ENCODE peak calls at places on chromosomes 16 and 17, in four cellular contexts. One of them, this sample, is unnamed.
A peak's percentile ranks its signal among the peaks of the same experiment; 100 is the strongest.

GRCh38 chr17:83057793-83058477 is 21.5 kb upstream of the METRNL start:
- DNase-seq in H1: no peak
- DNase-seq in GM12878: no peak
- DNase-seq in GM12891: no peak
- DNase-seq in this sample: no peak

GRCh38 chr16:23905027-23905426 is 69.2 kb downstream of the PRKCB start:
- DNase-seq in H1: peak; percentile 68
- DNase-seq in GM12878: no peak
- DNase-seq in GM12891: no peak
- DNase-seq in this sample: no peak

GRCh38 chr16:54651440-54651839 is 279.2 kb upstream of the IRX5 start:
- DNase-seq in H1: peak; percentile 77
- DNase-seq in GM12878: no peak
- DNase-seq in GM12891: no peak
- DNase-seq in this sample: no peak

GRCh38 chr17:73757324-73757942 is 113.2 kb upstream of the SDK2 start:
- DNase-seq in H1: no peak
- DNase-seq in GM12878: no peak
- DNase-seq in GM12891: no peak
- DNase-seq in this sample: no peak

GRCh38 chr16:17063156-17063555 is 407.6 kb downstream of the XYLT1 start:
- DNase-seq in H1: no peak
- DNase-seq in GM12878: no peak
- DNase-seq in GM12891: no peak
- DNase-seq in this sample: no peak

GRCh38 chr17:10618202-10618635 is 38.9 kb downstream of the MYH3 start:
- DNase-seq in H1: peak; percentile 51
- DNase-seq in GM12878: no peak
- DNase-seq in GM12891: peak; percentile 80
- DNase-seq in this sample: peak; percentile 73

GRCh38 chr17:4566785-4567184 is 6.4 kb upstream of the GGT6 start:
- DNase-seq in H1: no peak
- DNase-seq in GM12878: no peak
- DNase-seq in GM12891: no peak
- DNase-seq in this sample: peak; percentile 54

GRCh38 chr16:60261425-60261824 is 1527.3 kb upstream of the GOT2 start:
- DNase-seq in H1: no peak
- DNase-seq in GM12878: no peak
- DNase-seq in GM12891: no peak
- DNase-seq in this sample: no peak

GRCh38 chr16:19911204-19911603 is 26.6 kb upstream of the GPRC5B start:
- DNase-seq in H1: no peak
- DNase-seq in GM12878: no peak
- DNase-seq in GM12891: no peak
- DNase-seq in this sample: no peak

GRCh38 chr17:51056813-51057510 is 63.7 kb downstream of the SPAG9 start:
- DNase-seq in H1: no peak
- DNase-seq in GM12878: no peak
- DNase-seq in GM12891: no peak
- DNase-seq in this sample: no peak

GRCh38 chr17:75731086-75731715 is 9.9 kb downstream of the ITGB4 start:
- DNase-seq in H1: no peak
- DNase-seq in GM12878: no peak
- DNase-seq in GM12891: no peak
- DNase-seq in this sample: no peak

GRCh38 chr16:67857547-67858233 is 10.2 kb upstream of the CENPT start:
- DNase-seq in H1: no peak
- DNase-seq in GM12878: no peak
- DNase-seq in GM12891: no peak
- DNase-seq in this sample: no peak

GRCh38 chr16:65410801-65411200 is 288.9 kb upstream of the CDH11 start:
- DNase-seq in H1: no peak
- DNase-seq in GM12878: no peak
- DNase-seq in GM12891: no peak
- DNase-seq in this sample: no peak

GRCh38 chr16:89384282-89384681 is 106.1 kb downstream of the ANKRD11 start:
- DNase-seq in H1: no peak
- DNase-seq in GM12878: no peak
- DNase-seq in GM12891: no peak
- DNase-seq in this sample: no peak

GRCh38 chr16:86096850-86097249 is 197.9 kb downstream of the IRF8 start:
- DNase-seq in H1: no peak
- DNase-seq in GM12878: no peak
- DNase-seq in GM12891: no peak
- DNase-seq in this sample: no peak

GRCh38 chr17:77370536-77370935 is 229.8 kb downstream of the SEC14L1 start:
- DNase-seq in H1: no peak
- DNase-seq in GM12878: no peak
- DNase-seq in GM12891: no peak
- DNase-seq in this sample: no peak

GRCh38 chr17:41490620-41491019 is 910 bp upstream of the KRT36 start:
- DNase-seq in H1: no peak
- DNase-seq in GM12878: no peak
- DNase-seq in GM12891: no peak
- DNase-seq in this sample: no peak

GRCh38 chr16:2532494-2533141 is 1.4 kb upstream of the CEMP1 start:
- DNase-seq in H1: no peak
- DNase-seq in GM12878: peak; percentile 39
- DNase-seq in GM12891: no peak
- DNase-seq in this sample: peak; percentile 56

GRCh38 chr16:50025544-50025931 is 513 bp downstream of the CNEP1R1 start:
- DNase-seq in H1: no peak
- DNase-seq in GM12878: no peak
- DNase-seq in GM12891: peak; percentile 27
- DNase-seq in this sample: peak; percentile 29

GRCh38 chr17:58200024-58200633 is 7.6 kb downstream of the EPX start:
- DNase-seq in H1: peak; percentile 27
- DNase-seq in GM12878: no peak
- DNase-seq in GM12891: peak; percentile 57
- DNase-seq in this sample: peak; percentile 57

GRCh38 chr17:16623282-16623681 is 30.4 kb downstream of the ZNF624 start:
- DNase-seq in H1: no peak
- DNase-seq in GM12878: no peak
- DNase-seq in GM12891: no peak
- DNase-seq in this sample: no peak

GRCh38 chr17:34370997-34371395 is 8.0 kb upstream of the CCL1 start:
- DNase-seq in H1: no peak
- DNase-seq in GM12878: no peak
- DNase-seq in GM12891: no peak
- DNase-seq in this sample: no peak

GRCh38 chr16:31700200-31700529 is 172.5 kb downstream of the AHSP start:
- DNase-seq in H1: peak; percentile 65
- DNase-seq in GM12878: no peak
- DNase-seq in GM12891: peak; percentile 83
- DNase-seq in this sample: peak; percentile 82

GRCh38 chr16:31697744-31698125 is 170.0 kb downstream of the AHSP start:
- DNase-seq in H1: no peak
- DNase-seq in GM12878: no peak
- DNase-seq in GM12891: no peak
- DNase-seq in this sample: no peak

GRCh38 chr16:31699601-31700000 is 171.9 kb downstream of the AHSP start:
- DNase-seq in H1: no peak
- DNase-seq in GM12878: no peak
- DNase-seq in GM12891: no peak
- DNase-seq in this sample: no peak

GRCh38 chr16:31696968-31697743 is 169.5 kb downstream of the AHSP start:
- DNase-seq in H1: no peak
- DNase-seq in GM12878: no peak
- DNase-seq in GM12891: no peak
- DNase-seq in this sample: no peak

DNA sequence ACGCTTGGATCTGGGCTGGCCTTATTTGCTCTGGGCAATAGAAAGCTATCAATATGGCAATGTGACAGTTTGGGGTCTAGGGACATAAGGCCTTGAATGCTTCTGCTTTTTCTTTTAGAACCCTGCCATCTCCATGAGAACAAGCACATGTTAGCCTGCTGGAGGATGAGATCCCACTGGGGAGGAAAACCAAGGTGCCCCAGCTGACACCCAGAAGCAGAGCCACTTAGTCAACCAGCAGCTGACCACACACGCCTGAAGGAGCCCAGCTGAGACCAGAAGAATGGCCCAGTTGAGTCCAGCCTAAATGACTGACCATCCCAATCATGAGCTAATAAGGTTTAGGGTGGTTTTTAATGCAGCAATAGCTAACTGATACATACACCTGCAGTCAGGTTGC is 171.2 kb downstream of the AHSP start:
- DNase-seq in H1: no peak
- DNase-seq in GM12878: no peak
- DNase-seq in GM12891: no peak
- DNase-seq in this sample: no peak
- TF ChIP-seq TAF1 in H1: no peak
- TF ChIP-seq TAF1 in GM12878: no peak
- TF ChIP-seq TAF1 in GM12891: no peak
- TF ChIP-seq TAF1 in this sample: no peak

GRCh38 chr17:47367257-47367656 is 43.5 kb downstream of the EFCAB13 start:
- DNase-seq in H1: no peak
- DNase-seq in GM12878: no peak
- DNase-seq in GM12891: no peak
- DNase-seq in this sample: no peak
- TF ChIP-seq TAF1 in H1: no peak
- TF ChIP-seq TAF1 in GM12878: no peak
- TF ChIP-seq TAF1 in GM12891: no peak
- TF ChIP-seq TAF1 in this sample: no peak

DNA sequence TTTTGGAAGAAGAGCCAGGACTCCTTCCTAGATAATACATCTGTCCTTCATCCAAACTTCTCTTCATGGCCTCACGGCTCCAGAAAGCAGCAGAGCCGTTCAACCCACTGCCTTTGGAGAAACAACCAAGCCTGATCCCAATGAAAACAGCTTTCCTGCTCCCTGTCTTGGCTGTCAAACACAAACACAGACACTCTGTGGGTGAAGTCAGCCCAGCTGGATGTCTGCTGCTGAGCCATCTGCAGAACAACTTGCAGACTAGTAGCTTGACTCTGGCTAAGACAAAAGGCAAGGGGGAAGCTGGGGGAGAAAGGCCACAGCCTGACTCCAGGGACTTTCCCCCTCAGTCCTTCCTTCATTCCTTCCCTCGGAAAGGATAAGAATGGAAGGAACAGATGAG is 345.1 kb upstream of the PSMD7 start:
- DNase-seq in H1: no peak
- DNase-seq in GM12878: no peak
- DNase-seq in GM12891: no peak
- DNase-seq in this sample: no peak
- TF ChIP-seq TAF1 in H1: no peak
- TF ChIP-seq TAF1 in GM12878: no peak
- TF ChIP-seq TAF1 in GM12891: no peak
- TF ChIP-seq TAF1 in this sample: no peak

GRCh38 chr17:43018932-43019331 is 3.3 kb downstream of the VAT1 start:
- DNase-seq in H1: no peak
- DNase-seq in GM12878: no peak
- DNase-seq in GM12891: no peak
- DNase-seq in this sample: no peak

GRCh38 chr17:43020789-43021738 is 1.1 kb downstream of the VAT1 start:
- DNase-seq in H1: no peak
- DNase-seq in GM12878: no peak
- DNase-seq in GM12891: no peak
- DNase-seq in this sample: peak; percentile 37

GRCh38 chr17:43018008-43018853 is 4.0 kb downstream of the VAT1 start:
- DNase-seq in H1: no peak
- DNase-seq in GM12878: no peak
- DNase-seq in GM12891: no peak
- DNase-seq in this sample: no peak

GRCh38 chr17:43020030-43020621 is 2.1 kb downstream of the VAT1 start:
- DNase-seq in H1: no peak
- DNase-seq in GM12878: no peak
- DNase-seq in GM12891: no peak
- DNase-seq in this sample: no peak

GRCh38 chr17:43019418-43019817 is 2.8 kb downstream of the VAT1 start:
- DNase-seq in H1: no peak
- DNase-seq in GM12878: no peak
- DNase-seq in GM12891: no peak
- DNase-seq in this sample: no peak
- TF ChIP-seq TAF1 in H1: no peak
- TF ChIP-seq TAF1 in GM12878: no peak
- TF ChIP-seq TAF1 in GM12891: no peak
- TF ChIP-seq TAF1 in this sample: no peak

GRCh38 chr17:836154-836553 is 54.0 kb downstream of the MRM3 start:
- DNase-seq in H1: no peak
- DNase-seq in GM12878: no peak
- DNase-seq in GM12891: no peak
- DNase-seq in this sample: no peak
- TF ChIP-seq TAF1 in H1: no peak
- TF ChIP-seq TAF1 in GM12878: no peak
- TF ChIP-seq TAF1 in GM12891: no peak
- TF ChIP-seq TAF1 in this sample: no peak

DNA sequence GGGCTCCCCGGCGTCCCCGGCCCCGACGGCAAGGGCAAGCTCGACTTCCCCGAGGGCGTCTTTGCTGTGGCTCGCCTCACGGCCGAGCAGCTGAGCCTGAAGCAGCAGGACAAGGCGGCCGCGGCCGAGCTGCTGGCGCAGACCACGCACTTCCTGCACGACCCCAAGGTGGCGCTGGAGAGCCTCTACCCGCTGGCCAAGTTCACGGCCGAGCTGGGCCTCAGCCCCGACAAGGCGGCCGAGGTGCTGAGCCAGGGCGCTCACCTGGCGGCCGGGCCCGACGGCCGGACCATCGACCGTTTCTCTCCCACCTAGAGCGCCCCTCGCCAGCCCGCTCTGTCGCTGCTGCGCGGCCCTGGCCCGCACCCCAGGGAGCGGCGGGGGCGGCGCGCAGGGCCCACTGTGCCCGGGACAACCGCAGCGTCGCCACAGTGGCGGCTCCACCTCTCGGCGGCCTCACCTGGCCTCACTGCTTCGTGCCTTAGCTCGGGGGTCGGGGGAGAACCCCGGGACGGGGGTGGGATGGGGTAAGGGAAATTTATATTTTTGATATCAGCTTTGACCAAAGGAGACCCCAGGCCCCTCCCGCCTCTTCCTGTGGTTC is 3.7 kb downstream of the HIC1 start:
- DNase-seq in H1: no peak
- DNase-seq in GM12878: no peak
- DNase-seq in GM12891: peak; percentile 70
- DNase-seq in this sample: peak; percentile 81
- TF ChIP-seq TAF1 in H1: no peak
- TF ChIP-seq TAF1 in GM12878: no peak
- TF ChIP-seq TAF1 in GM12891: no peak
- TF ChIP-seq TAF1 in this sample: peak; percentile 33